ENCODE peak calls at places on chromosomes 2 and 18, in ten cellular contexts. One of them, this sample, is unnamed.
A peak's percentile ranks its signal among the peaks of the same experiment; 100 is the strongest.

GRCh38 chr18:65938592-65939372 is 188.0 kb downstream of the CDH7 start:
- DNase-seq in activated CD8-positive, alpha-beta memory T cell treated with anti-CD3 and anti-CD28 coated beads for 4 hours: no peak
- DNase-seq in erythroblast: peak; percentile 60
- DNase-seq in HFF-Myc: peak; percentile 0
- DNase-seq in hypothalamus: no peak
- DNase-seq in NCI-H2081: peak; percentile 65
- DNase-seq in cardiac fibroblast: peak; percentile 7
- DNase-seq in HT1080: peak; percentile 64
- DNase-seq in CD4-positive, alpha-beta memory T cell: no peak
- DNase-seq in T-helper 17 cell: no peak
- DNase-seq in this sample: peak; percentile 1

GRCh38 chr2:128439231-128440086 is 120.8 kb upstream of the HS6ST1 start:
- DNase-seq in activated CD8-positive, alpha-beta memory T cell treated with anti-CD3 and anti-CD28 coated beads for 4 hours: no peak
- DNase-seq in erythroblast: no peak
- DNase-seq in HFF-Myc: no peak
- DNase-seq in hypothalamus: no peak
- DNase-seq in NCI-H2081: no peak
- DNase-seq in cardiac fibroblast: no peak
- DNase-seq in HT1080: no peak
- DNase-seq in CD4-positive, alpha-beta memory T cell: no peak
- DNase-seq in T-helper 17 cell: no peak
- DNase-seq in this sample: no peak

GRCh38 chr2:26542676-26543505 is 65.0 kb upstream of the OTOF start:
- DNase-seq in activated CD8-positive, alpha-beta memory T cell treated with anti-CD3 and anti-CD28 coated beads for 4 hours: no peak
- DNase-seq in erythroblast: no peak
- DNase-seq in HFF-Myc: no peak
- DNase-seq in hypothalamus: no peak
- DNase-seq in NCI-H2081: no peak
- DNase-seq in cardiac fibroblast: no peak
- DNase-seq in HT1080: no peak
- DNase-seq in CD4-positive, alpha-beta memory T cell: no peak
- DNase-seq in T-helper 17 cell: no peak
- DNase-seq in this sample: no peak

GRCh38 chr18:11955299-11956029 is 25.8 kb upstream of the IMPA2 start:
- DNase-seq in activated CD8-positive, alpha-beta memory T cell treated with anti-CD3 and anti-CD28 coated beads for 4 hours: no peak
- DNase-seq in erythroblast: peak; percentile 41
- DNase-seq in HFF-Myc: peak; percentile 91
- DNase-seq in hypothalamus: peak; percentile 36
- DNase-seq in NCI-H2081: no peak
- DNase-seq in cardiac fibroblast: peak; percentile 92
- DNase-seq in HT1080: peak; percentile 88
- DNase-seq in CD4-positive, alpha-beta memory T cell: no peak
- DNase-seq in T-helper 17 cell: no peak
- DNase-seq in this sample: no peak

GRCh38 chr18:62183578-62184195 is 3.2 kb downstream of the PIGN start:
- DNase-seq in activated CD8-positive, alpha-beta memory T cell treated with anti-CD3 and anti-CD28 coated beads for 4 hours: no peak
- DNase-seq in erythroblast: peak; percentile 87
- DNase-seq in HFF-Myc: peak; percentile 38
- DNase-seq in hypothalamus: no peak
- DNase-seq in NCI-H2081: peak; percentile 37
- DNase-seq in cardiac fibroblast: peak; percentile 78
- DNase-seq in HT1080: peak; percentile 43
- DNase-seq in CD4-positive, alpha-beta memory T cell: peak; percentile 52
- DNase-seq in T-helper 17 cell: peak; percentile 30
- DNase-seq in this sample: peak; percentile 58

GRCh38 chr2:51237626-51238271 is 205.8 kb upstream of the NRXN1 start:
- DNase-seq in activated CD8-positive, alpha-beta memory T cell treated with anti-CD3 and anti-CD28 coated beads for 4 hours: no peak
- DNase-seq in erythroblast: no peak
- DNase-seq in HFF-Myc: no peak
- DNase-seq in hypothalamus: no peak
- DNase-seq in NCI-H2081: no peak
- DNase-seq in cardiac fibroblast: no peak
- DNase-seq in HT1080: no peak
- DNase-seq in CD4-positive, alpha-beta memory T cell: no peak
- DNase-seq in T-helper 17 cell: no peak
- DNase-seq in this sample: no peak

GRCh38 chr18:28802546-28802945 is 625.6 kb upstream of the CDH2 start:
- DNase-seq in activated CD8-positive, alpha-beta memory T cell treated with anti-CD3 and anti-CD28 coated beads for 4 hours: no peak
- DNase-seq in erythroblast: no peak
- DNase-seq in HFF-Myc: peak; percentile 46
- DNase-seq in hypothalamus: no peak
- DNase-seq in NCI-H2081: no peak
- DNase-seq in cardiac fibroblast: peak; percentile 49
- DNase-seq in HT1080: peak; percentile 94
- DNase-seq in CD4-positive, alpha-beta memory T cell: no peak
- DNase-seq in T-helper 17 cell: no peak
- DNase-seq in this sample: no peak

GRCh38 chr2:140893685-140894084 is 1237.1 kb downstream of the LRP1B start:
- DNase-seq in activated CD8-positive, alpha-beta memory T cell treated with anti-CD3 and anti-CD28 coated beads for 4 hours: no peak
- DNase-seq in erythroblast: no peak
- DNase-seq in HFF-Myc: no peak
- DNase-seq in hypothalamus: no peak
- DNase-seq in NCI-H2081: no peak
- DNase-seq in cardiac fibroblast: peak; percentile 31
- DNase-seq in HT1080: peak; percentile 78
- DNase-seq in CD4-positive, alpha-beta memory T cell: no peak
- DNase-seq in T-helper 17 cell: no peak
- DNase-seq in this sample: no peak

GRCh38 chr2:152011724-152012123 is 87.1 kb downstream of the CACNB4 start:
- DNase-seq in activated CD8-positive, alpha-beta memory T cell treated with anti-CD3 and anti-CD28 coated beads for 4 hours: no peak
- DNase-seq in erythroblast: no peak
- DNase-seq in HFF-Myc: no peak
- DNase-seq in hypothalamus: no peak
- DNase-seq in NCI-H2081: no peak
- DNase-seq in cardiac fibroblast: no peak
- DNase-seq in HT1080: no peak
- DNase-seq in CD4-positive, alpha-beta memory T cell: no peak
- DNase-seq in T-helper 17 cell: no peak
- DNase-seq in this sample: no peak

GRCh38 chr2:223797073-223797472 is 40.3 kb downstream of the AP1S3 start:
- DNase-seq in activated CD8-positive, alpha-beta memory T cell treated with anti-CD3 and anti-CD28 coated beads for 4 hours: no peak
- DNase-seq in erythroblast: no peak
- DNase-seq in HFF-Myc: no peak
- DNase-seq in hypothalamus: no peak
- DNase-seq in NCI-H2081: no peak
- DNase-seq in cardiac fibroblast: peak; percentile 70
- DNase-seq in HT1080: peak; percentile 75
- DNase-seq in CD4-positive, alpha-beta memory T cell: no peak
- DNase-seq in T-helper 17 cell: no peak
- DNase-seq in this sample: no peak

GRCh38 chr2:207765960-207766582 is 3.6 kb downstream of the FZD5 start:
- DNase-seq in activated CD8-positive, alpha-beta memory T cell treated with anti-CD3 and anti-CD28 coated beads for 4 hours: no peak
- DNase-seq in erythroblast: peak; percentile 88
- DNase-seq in HFF-Myc: no peak
- DNase-seq in hypothalamus: no peak
- DNase-seq in NCI-H2081: no peak
- DNase-seq in cardiac fibroblast: no peak
- DNase-seq in HT1080: no peak
- DNase-seq in CD4-positive, alpha-beta memory T cell: no peak
- DNase-seq in T-helper 17 cell: no peak
- DNase-seq in this sample: no peak

GRCh38 chr2:101466426-101466825 is 8.5 kb downstream of the RFX8 start:
- DNase-seq in activated CD8-positive, alpha-beta memory T cell treated with anti-CD3 and anti-CD28 coated beads for 4 hours: no peak
- DNase-seq in erythroblast: no peak
- DNase-seq in HFF-Myc: no peak
- DNase-seq in hypothalamus: no peak
- DNase-seq in NCI-H2081: no peak
- DNase-seq in cardiac fibroblast: peak; percentile 41
- DNase-seq in HT1080: no peak
- DNase-seq in CD4-positive, alpha-beta memory T cell: no peak
- DNase-seq in T-helper 17 cell: no peak
- DNase-seq in this sample: no peak

GRCh38 chr2:69911985-69912563 is 2.8 kb upstream of the MXD1 start:
- DNase-seq in activated CD8-positive, alpha-beta memory T cell treated with anti-CD3 and anti-CD28 coated beads for 4 hours: no peak
- DNase-seq in erythroblast: peak; percentile 82
- DNase-seq in HFF-Myc: no peak
- DNase-seq in hypothalamus: no peak
- DNase-seq in NCI-H2081: peak; percentile 41
- DNase-seq in cardiac fibroblast: peak; percentile 78
- DNase-seq in HT1080: peak; percentile 18
- DNase-seq in CD4-positive, alpha-beta memory T cell: no peak
- DNase-seq in T-helper 17 cell: no peak
- DNase-seq in this sample: no peak

This sample was measured in activated T-cell treated with anti-CD3 and anti-CD28 coated beads, Interleukin-2, amount 50 U/mL, for 72 hours.